ENCODE peak calls at places on chromosomes 2 and 18, in ten cellular contexts. L is adrenal gland; U is central memory CD4-positive, alpha-beta T cell; C is KG1; P is left cardiac atrium; I is stromal cell of bone marrow; J is choroid plexus epithelial cell; O is GM18507; H is transverse colon; X is pons. F is an unnamed sample.

GRCh38 chr2:19362652-19363473 is 4.4 kb upstream of the OSR1 start:
- DNase-seq in L (peak), U (no peak), C (no peak), P (peak), I (peak), J (peak), O (no peak), H (peak), X (peak), F (peak)

GRCh38 chr2:109260886-109261700 is 132.1 kb downstream of the SH3RF3 start:
- DNase-seq in L (no peak), U (no peak), C (no peak), P (peak), I (no peak), J (peak), O (no peak), H (peak), X (no peak), F (no peak)

GRCh38 chr2:43127208-43127940 is 99.0 kb downstream of the ZFP36L2 start:
- DNase-seq in L (peak), U (peak), C (peak), P (peak), I (no peak), J (peak), O (peak), H (peak), X (no peak), F (no peak)

GRCh38 chr2:231856959-231857358 is 69.2 kb downstream of the NPPC start:
- DNase-seq in L (no peak), U (no peak), C (no peak), P (no peak), I (no peak), J (no peak), O (no peak), H (no peak), X (no peak), F (no peak)

GRCh38 chr2:238434846-238435751 is 8.4 kb downstream of the ASB1 start:
- DNase-seq in L (no peak), U (no peak), C (no peak), P (no peak), I (no peak), J (peak), O (no peak), H (no peak), X (no peak), F (no peak)

GRCh38 chr2:46849080-46849715 is 66.4 kb downstream of the MCFD2 start:
- DNase-seq in L (no peak), U (no peak), C (no peak), P (no peak), I (no peak), J (peak), O (no peak), H (peak), X (no peak), F (no peak)

GRCh38 chr18:31512203-31512764 is 14.3 kb downstream of the DSG2 start:
- DNase-seq in L (no peak), U (no peak), C (no peak), P (no peak), I (peak), J (peak), O (no peak), H (peak), X (no peak), F (no peak)

GRCh38 chr2:236584521-236585384 is 15.1 kb downstream of the ACKR3 start:
- DNase-seq in L (no peak), U (no peak), C (no peak), P (no peak), I (no peak), J (no peak), O (no peak), H (no peak), X (no peak), F (no peak)

GRCh38 chr2:218280260-218280870 is 10.0 kb downstream of the PNKD start:
- DNase-seq in L (no peak), U (no peak), C (no peak), P (peak), I (no peak), J (no peak), O (no peak), H (no peak), X (no peak), F (no peak)

GRCh38 chr2:209913786-209914185 is 88.7 kb upstream of the RPE start:
- DNase-seq in L (no peak), U (no peak), C (no peak), P (no peak), I (no peak), J (no peak), O (no peak), H (no peak), X (peak), F (no peak)

GRCh38 chr2:123363076-123363475 is 662.0 kb upstream of the CNTNAP5 start:
- DNase-seq in L (no peak), U (no peak), C (no peak), P (no peak), I (no peak), J (no peak), O (no peak), H (no peak), X (no peak), F (no peak)

GRCh38 chr2:50840346-50841124 is 191.4 kb downstream of the NRXN1 start:
- DNase-seq in L (no peak), U (no peak), C (no peak), P (no peak), I (no peak), J (no peak), O (no peak), H (no peak), X (no peak), F (no peak)

GRCh38 chr2:13046557-13047165 is 329.9 kb downstream of the TRIB2 start:
- DNase-seq in L (no peak), U (no peak), C (peak), P (no peak), I (no peak), J (peak), O (no peak), H (no peak), X (peak), F (peak)

GRCh38 chr18:28766721-28767120 is 589.8 kb upstream of the CDH2 start:
- DNase-seq in L (no peak), U (no peak), C (no peak), P (no peak), I (no peak), J (peak), O (no peak), H (no peak), X (no peak), F (no peak)

GRCh38 chr2:20781656-20782265 is 41.1 kb downstream of the LDAH start:
- DNase-seq in L (no peak), U (peak), C (no peak), P (no peak), I (peak), J (peak), O (peak), H (no peak), X (no peak), F (peak)

GRCh38 chr2:182593394-182593707 is 122.7 kb upstream of the DNAJC10 start:
- DNase-seq in L (no peak), U (no peak), C (no peak), P (no peak), I (peak), J (peak), O (no peak), H (no peak), X (no peak), F (peak)

GRCh38 chr2:101811226-101812015 is 113.9 kb downstream of the MAP4K4 start:
- DNase-seq in L (no peak), U (no peak), C (no peak), P (no peak), I (no peak), J (no peak), O (no peak), H (no peak), X (no peak), F (no peak)

GRCh38 chr2:213019368-213019767 is 132.0 kb downstream of the IKZF2 start:
- DNase-seq in L (no peak), U (no peak), C (no peak), P (no peak), I (no peak), J (no peak), O (no peak), H (no peak), X (no peak), F (no peak)